ENCODE peak calls at places on chromosome 7, in six cellular contexts. One of them, this sample, is unnamed.
A peak's percentile ranks its signal among the peaks of the same experiment; 100 is the strongest.

GRCh38 chr7:47570649-47571050 is 11.3 kb downstream of the TNS3 start:
- DNase-seq in pulmonary artery endothelial cell: no peak
- DNase-seq in SK-N-SH: no peak
- DNase-seq in activated CD4-positive, alpha-beta memory T cell treated with anti-CD3 and anti-CD28 coated beads for 36 hours: no peak
- DNase-seq in HL-60: no peak
- DNase-seq in H1: no peak
- DNase-seq in this sample: no peak

GRCh38 chr7:114662002-114662677 is 247.5 kb downstream of the FOXP2 start:
- DNase-seq in pulmonary artery endothelial cell: no peak
- DNase-seq in SK-N-SH: no peak
- DNase-seq in activated CD4-positive, alpha-beta memory T cell treated with anti-CD3 and anti-CD28 coated beads for 36 hours: no peak
- DNase-seq in HL-60: no peak
- DNase-seq in H1: no peak
- DNase-seq in this sample: no peak

GRCh38 chr7:5699467-5699866 is 82.0 kb downstream of the RNF216 start:
- DNase-seq in pulmonary artery endothelial cell: no peak
- DNase-seq in SK-N-SH: no peak
- DNase-seq in activated CD4-positive, alpha-beta memory T cell treated with anti-CD3 and anti-CD28 coated beads for 36 hours: no peak
- DNase-seq in HL-60: no peak
- DNase-seq in H1: no peak
- DNase-seq in this sample: no peak

GRCh38 chr7:122887198-122887597 is 938 bp upstream of the CADPS2 start:
- DNase-seq in pulmonary artery endothelial cell: peak; percentile 48
- DNase-seq in SK-N-SH: peak; percentile 42
- DNase-seq in activated CD4-positive, alpha-beta memory T cell treated with anti-CD3 and anti-CD28 coated beads for 36 hours: no peak
- DNase-seq in HL-60: no peak
- DNase-seq in H1: no peak
- DNase-seq in this sample: no peak

GRCh38 chr7:77565917-77566316 is 28.8 kb downstream of the PTPN12 start:
- DNase-seq in pulmonary artery endothelial cell: no peak
- DNase-seq in SK-N-SH: no peak
- DNase-seq in activated CD4-positive, alpha-beta memory T cell treated with anti-CD3 and anti-CD28 coated beads for 36 hours: no peak
- DNase-seq in HL-60: peak; percentile 71
- DNase-seq in H1: no peak
- DNase-seq in this sample: no peak

GRCh38 chr7:80134536-80135305 is at the start of gene GNAI1:
- DNase-seq in pulmonary artery endothelial cell: no peak
- DNase-seq in SK-N-SH: peak; percentile 98
- DNase-seq in activated CD4-positive, alpha-beta memory T cell treated with anti-CD3 and anti-CD28 coated beads for 36 hours: peak; percentile 12
- DNase-seq in HL-60: no peak
- DNase-seq in H1: peak; percentile 87
- DNase-seq in this sample: no peak

GRCh38 chr7:70498232-70498631 is 633.7 kb upstream of the GALNT17 start:
- DNase-seq in pulmonary artery endothelial cell: no peak
- DNase-seq in SK-N-SH: no peak
- DNase-seq in activated CD4-positive, alpha-beta memory T cell treated with anti-CD3 and anti-CD28 coated beads for 36 hours: no peak
- DNase-seq in HL-60: no peak
- DNase-seq in H1: no peak
- DNase-seq in this sample: no peak

GRCh38 chr7:106031271-106032029 is 68.4 kb downstream of the CDHR3 start:
- DNase-seq in pulmonary artery endothelial cell: no peak
- DNase-seq in SK-N-SH: no peak
- DNase-seq in activated CD4-positive, alpha-beta memory T cell treated with anti-CD3 and anti-CD28 coated beads for 36 hours: no peak
- DNase-seq in HL-60: no peak
- DNase-seq in H1: no peak
- DNase-seq in this sample: no peak

GRCh38 chr7:45700556-45700955 is 126.4 kb downstream of the ADCY1 start:
- DNase-seq in pulmonary artery endothelial cell: no peak
- DNase-seq in SK-N-SH: peak; percentile 62
- DNase-seq in activated CD4-positive, alpha-beta memory T cell treated with anti-CD3 and anti-CD28 coated beads for 36 hours: no peak
- DNase-seq in HL-60: no peak
- DNase-seq in H1: no peak
- DNase-seq in this sample: no peak

GRCh38 chr7:159094919-159095915 is 49.5 kb downstream of the VIPR2 start:
- DNase-seq in pulmonary artery endothelial cell: no peak
- DNase-seq in SK-N-SH: no peak
- DNase-seq in activated CD4-positive, alpha-beta memory T cell treated with anti-CD3 and anti-CD28 coated beads for 36 hours: no peak
- DNase-seq in HL-60: no peak
- DNase-seq in H1: no peak
- DNase-seq in this sample: no peak

GRCh38 chr7:1532456-1533254 is 2.2 kb downstream of the MAFK start:
- DNase-seq in pulmonary artery endothelial cell: peak; percentile 84
- DNase-seq in SK-N-SH: no peak
- DNase-seq in activated CD4-positive, alpha-beta memory T cell treated with anti-CD3 and anti-CD28 coated beads for 36 hours: peak; percentile 77
- DNase-seq in HL-60: peak; percentile 89
- DNase-seq in H1: no peak
- DNase-seq in this sample: no peak

GRCh38 chr7:13908667-13909382 is 80.6 kb downstream of the ETV1 start:
- DNase-seq in pulmonary artery endothelial cell: no peak
- DNase-seq in SK-N-SH: no peak
- DNase-seq in activated CD4-positive, alpha-beta memory T cell treated with anti-CD3 and anti-CD28 coated beads for 36 hours: peak; percentile 29
- DNase-seq in HL-60: no peak
- DNase-seq in H1: no peak
- DNase-seq in this sample: no peak

GRCh38 chr7:98357751-98358161 is 43.1 kb downstream of the BAIAP2L1 start:
- DNase-seq in pulmonary artery endothelial cell: no peak
- DNase-seq in SK-N-SH: no peak
- DNase-seq in activated CD4-positive, alpha-beta memory T cell treated with anti-CD3 and anti-CD28 coated beads for 36 hours: no peak
- DNase-seq in HL-60: no peak
- DNase-seq in H1: no peak
- DNase-seq in this sample: no peak

GRCh38 chr7:5528071-5528814 is 104.6 kb upstream of the TNRC18 start:
- DNase-seq in pulmonary artery endothelial cell: no peak
- DNase-seq in SK-N-SH: no peak
- DNase-seq in activated CD4-positive, alpha-beta memory T cell treated with anti-CD3 and anti-CD28 coated beads for 36 hours: peak; percentile 56
- DNase-seq in HL-60: peak; percentile 67
- DNase-seq in H1: peak; percentile 51
- DNase-seq in this sample: no peak

GRCh38 chr7:107152011-107152410 is 16.8 kb upstream of the HBP1 start:
- DNase-seq in pulmonary artery endothelial cell: no peak
- DNase-seq in SK-N-SH: no peak
- DNase-seq in activated CD4-positive, alpha-beta memory T cell treated with anti-CD3 and anti-CD28 coated beads for 36 hours: no peak
- DNase-seq in HL-60: no peak
- DNase-seq in H1: no peak
- DNase-seq in this sample: no peak

GRCh38 chr7:76048668-76048988 is 722 bp downstream of the MDH2 start:
- DNase-seq in pulmonary artery endothelial cell: no peak
- DNase-seq in SK-N-SH: peak; percentile 57
- DNase-seq in activated CD4-positive, alpha-beta memory T cell treated with anti-CD3 and anti-CD28 coated beads for 36 hours: peak; percentile 41
- DNase-seq in HL-60: no peak
- DNase-seq in H1: peak; percentile 50
- DNase-seq in this sample: no peak

GRCh38 chr7:24755541-24756416 is 1.5 kb downstream of the GSDME start:
- DNase-seq in pulmonary artery endothelial cell: peak; percentile 50
- DNase-seq in SK-N-SH: no peak
- DNase-seq in activated CD4-positive, alpha-beta memory T cell treated with anti-CD3 and anti-CD28 coated beads for 36 hours: peak; percentile 29
- DNase-seq in HL-60: peak; percentile 52
- DNase-seq in H1: no peak
- DNase-seq in this sample: no peak

GRCh38 chr7:30201161-30201666 is 66.4 kb downstream of the MTURN start:
- DNase-seq in pulmonary artery endothelial cell: no peak
- DNase-seq in SK-N-SH: no peak
- DNase-seq in activated CD4-positive, alpha-beta memory T cell treated with anti-CD3 and anti-CD28 coated beads for 36 hours: no peak
- DNase-seq in HL-60: no peak
- DNase-seq in H1: no peak
- DNase-seq in this sample: no peak

GRCh38 chr7:17140421-17140820 is 158.0 kb upstream of the AHR start:
- DNase-seq in pulmonary artery endothelial cell: no peak
- DNase-seq in SK-N-SH: no peak
- DNase-seq in activated CD4-positive, alpha-beta memory T cell treated with anti-CD3 and anti-CD28 coated beads for 36 hours: no peak
- DNase-seq in HL-60: no peak
- DNase-seq in H1: no peak
- DNase-seq in this sample: no peak

GRCh38 chr7:117683736-117684135 is 189.5 kb downstream of the CTTNBP2 start:
- DNase-seq in pulmonary artery endothelial cell: no peak
- DNase-seq in SK-N-SH: no peak
- DNase-seq in activated CD4-positive, alpha-beta memory T cell treated with anti-CD3 and anti-CD28 coated beads for 36 hours: no peak
- DNase-seq in HL-60: no peak
- DNase-seq in H1: no peak
- DNase-seq in this sample: no peak

GRCh38 chr7:12827920-12828319 is 140.5 kb downstream of the ARL4A start:
- DNase-seq in pulmonary artery endothelial cell: no peak
- DNase-seq in SK-N-SH: no peak
- DNase-seq in activated CD4-positive, alpha-beta memory T cell treated with anti-CD3 and anti-CD28 coated beads for 36 hours: no peak
- DNase-seq in HL-60: no peak
- DNase-seq in H1: no peak
- DNase-seq in this sample: no peak

GRCh38 chr7:35483568-35483967 is 211.4 kb downstream of the HERPUD2 start:
- DNase-seq in pulmonary artery endothelial cell: no peak
- DNase-seq in SK-N-SH: no peak
- DNase-seq in activated CD4-positive, alpha-beta memory T cell treated with anti-CD3 and anti-CD28 coated beads for 36 hours: no peak
- DNase-seq in HL-60: no peak
- DNase-seq in H1: no peak
- DNase-seq in this sample: no peak

GRCh38 chr7:33873981-33874750 is 31.2 kb upstream of the BMPER start:
- DNase-seq in pulmonary artery endothelial cell: no peak
- DNase-seq in SK-N-SH: no peak
- DNase-seq in activated CD4-positive, alpha-beta memory T cell treated with anti-CD3 and anti-CD28 coated beads for 36 hours: no peak
- DNase-seq in HL-60: no peak
- DNase-seq in H1: no peak
- DNase-seq in this sample: no peak

GRCh38 chr7:24576171-24577052 is 3.2 kb downstream of the PALS2 start:
- DNase-seq in pulmonary artery endothelial cell: peak; percentile 36
- DNase-seq in SK-N-SH: peak; percentile 74
- DNase-seq in activated CD4-positive, alpha-beta memory T cell treated with anti-CD3 and anti-CD28 coated beads for 36 hours: no peak
- DNase-seq in HL-60: peak; percentile 42
- DNase-seq in H1: no peak
- DNase-seq in this sample: no peak

GRCh38 chr7:151310578-151310977 is 31.0 kb upstream of the NUB1 start:
- DNase-seq in pulmonary artery endothelial cell: no peak
- DNase-seq in SK-N-SH: peak; percentile 65
- DNase-seq in activated CD4-positive, alpha-beta memory T cell treated with anti-CD3 and anti-CD28 coated beads for 36 hours: no peak
- DNase-seq in HL-60: no peak
- DNase-seq in H1: no peak
- DNase-seq in this sample: no peak

GRCh38 chr7:128783143-128783799 is 7.7 kb upstream of the OPN1SW start:
- DNase-seq in pulmonary artery endothelial cell: no peak
- DNase-seq in SK-N-SH: peak; percentile 91
- DNase-seq in activated CD4-positive, alpha-beta memory T cell treated with anti-CD3 and anti-CD28 coated beads for 36 hours: peak; percentile 20
- DNase-seq in HL-60: no peak
- DNase-seq in H1: peak; percentile 99
- DNase-seq in this sample: peak; percentile 86

GRCh38 chr7:110372685-110373084 is 718.2 kb upstream of the LRRN3 start:
- DNase-seq in pulmonary artery endothelial cell: no peak
- DNase-seq in SK-N-SH: no peak
- DNase-seq in activated CD4-positive, alpha-beta memory T cell treated with anti-CD3 and anti-CD28 coated beads for 36 hours: no peak
- DNase-seq in HL-60: no peak
- DNase-seq in H1: no peak
- DNase-seq in this sample: no peak

GRCh38 chr7:101232141-101232821 is 5.3 kb downstream of the CLDN15 start:
- DNase-seq in pulmonary artery endothelial cell: no peak
- DNase-seq in SK-N-SH: peak; percentile 56
- DNase-seq in activated CD4-positive, alpha-beta memory T cell treated with anti-CD3 and anti-CD28 coated beads for 36 hours: no peak
- DNase-seq in HL-60: no peak
- DNase-seq in H1: peak; percentile 87
- DNase-seq in this sample: no peak

GRCh38 chr7:138075350-138075749 is 909 bp upstream of the AKR1D1 start:
- DNase-seq in pulmonary artery endothelial cell: no peak
- DNase-seq in SK-N-SH: no peak
- DNase-seq in activated CD4-positive, alpha-beta memory T cell treated with anti-CD3 and anti-CD28 coated beads for 36 hours: no peak
- DNase-seq in HL-60: no peak
- DNase-seq in H1: no peak
- DNase-seq in this sample: no peak

GRCh38 chr7:18762189-18762588 is 266.6 kb downstream of the HDAC9 start:
- DNase-seq in pulmonary artery endothelial cell: no peak
- DNase-seq in SK-N-SH: no peak
- DNase-seq in activated CD4-positive, alpha-beta memory T cell treated with anti-CD3 and anti-CD28 coated beads for 36 hours: no peak
- DNase-seq in HL-60: no peak
- DNase-seq in H1: no peak
- DNase-seq in this sample: no peak

GRCh38 chr7:52925332-52925731 is 110.1 kb upstream of the POM121L12 start:
- DNase-seq in pulmonary artery endothelial cell: no peak
- DNase-seq in SK-N-SH: no peak
- DNase-seq in activated CD4-positive, alpha-beta memory T cell treated with anti-CD3 and anti-CD28 coated beads for 36 hours: no peak
- DNase-seq in HL-60: no peak
- DNase-seq in H1: no peak
- DNase-seq in this sample: no peak

GRCh38 chr7:151925446-151926335 is 30.6 kb upstream of the GALNTL5 start:
- DNase-seq in pulmonary artery endothelial cell: no peak
- DNase-seq in SK-N-SH: peak; percentile 38
- DNase-seq in activated CD4-positive, alpha-beta memory T cell treated with anti-CD3 and anti-CD28 coated beads for 36 hours: peak; percentile 56
- DNase-seq in HL-60: peak; percentile 54
- DNase-seq in H1: no peak
- DNase-seq in this sample: no peak

GRCh38 chr7:131489881-131490280 is 66.5 kb downstream of the PODXL start:
- DNase-seq in pulmonary artery endothelial cell: no peak
- DNase-seq in SK-N-SH: no peak
- DNase-seq in activated CD4-positive, alpha-beta memory T cell treated with anti-CD3 and anti-CD28 coated beads for 36 hours: no peak
- DNase-seq in HL-60: no peak
- DNase-seq in H1: no peak
- DNase-seq in this sample: no peak

GRCh38 chr7:46649896-46650295 is 728.8 kb upstream of the IGFBP3 start:
- DNase-seq in pulmonary artery endothelial cell: no peak
- DNase-seq in SK-N-SH: no peak
- DNase-seq in activated CD4-positive, alpha-beta memory T cell treated with anti-CD3 and anti-CD28 coated beads for 36 hours: no peak
- DNase-seq in HL-60: no peak
- DNase-seq in H1: no peak
- DNase-seq in this sample: no peak

GRCh38 chr7:120714945-120715344 is 143.0 kb downstream of the TSPAN12 start:
- DNase-seq in pulmonary artery endothelial cell: no peak
- DNase-seq in SK-N-SH: no peak
- DNase-seq in activated CD4-positive, alpha-beta memory T cell treated with anti-CD3 and anti-CD28 coated beads for 36 hours: no peak
- DNase-seq in HL-60: no peak
- DNase-seq in H1: no peak
- DNase-seq in this sample: no peak

GRCh38 chr7:7989133-7989984 is 20.8 kb downstream of the GLCCI1 start:
- DNase-seq in pulmonary artery endothelial cell: no peak
- DNase-seq in SK-N-SH: no peak
- DNase-seq in activated CD4-positive, alpha-beta memory T cell treated with anti-CD3 and anti-CD28 coated beads for 36 hours: no peak
- DNase-seq in HL-60: no peak
- DNase-seq in H1: no peak
- DNase-seq in this sample: no peak

GRCh38 chr7:23347682-23348180 is 48.6 kb downstream of the MALSU1 start:
- DNase-seq in pulmonary artery endothelial cell: peak; percentile 65
- DNase-seq in SK-N-SH: no peak
- DNase-seq in activated CD4-positive, alpha-beta memory T cell treated with anti-CD3 and anti-CD28 coated beads for 36 hours: no peak
- DNase-seq in HL-60: no peak
- DNase-seq in H1: no peak
- DNase-seq in this sample: no peak

GRCh38 chr7:10720042-10720441 is 253.6 kb upstream of the PHF14 start:
- DNase-seq in pulmonary artery endothelial cell: no peak
- DNase-seq in SK-N-SH: no peak
- DNase-seq in activated CD4-positive, alpha-beta memory T cell treated with anti-CD3 and anti-CD28 coated beads for 36 hours: no peak
- DNase-seq in HL-60: no peak
- DNase-seq in H1: no peak
- DNase-seq in this sample: no peak

GRCh38 chr7:105118612-105119600 is 104.9 kb downstream of the KMT2E start:
- DNase-seq in pulmonary artery endothelial cell: no peak
- DNase-seq in SK-N-SH: no peak
- DNase-seq in activated CD4-positive, alpha-beta memory T cell treated with anti-CD3 and anti-CD28 coated beads for 36 hours: no peak
- DNase-seq in HL-60: no peak
- DNase-seq in H1: no peak
- DNase-seq in this sample: no peak

This sample was measured in iPS DF 19.7.